ENCODE peak calls at places on chromosomes 7 and 10, in four cellular contexts. G is GM12878, Q is A549, S is endothelial cell of umbilical vein. H is an unnamed sample.

GRCh38 chr7:2803755-2804154 is 40.4 kb downstream of the GNA12 start:
- DNase-seq in G (no peak), Q (no peak), S (no peak), H (no peak)

GRCh38 chr10:59585046-59585700 is 124.5 kb downstream of the SLC16A9 start:
- DNase-seq in G (no peak), Q (no peak), S (peak; percentile 48), H (no peak)

GRCh38 chr7:149845257-149845980 is 7.2 kb downstream of the ZNF862 start:
- DNase-seq in G (no peak), Q (no peak), S (no peak), H (no peak)

GRCh38 chr7:87600130-87601124 is at the start of gene ABCB1:
- DNase-seq in G (no peak), Q (peak; percentile 9), S (peak; percentile 52), H (no peak)

GRCh38 chr10:43054593-43054992 is 22.3 kb upstream of the RET start:
- DNase-seq in G (no peak), Q (no peak), S (no peak), H (no peak)

GRCh38 chr7:17965600-17965999 is 25.3 kb upstream of the SNX13 start:
- DNase-seq in G (no peak), Q (no peak), S (peak; percentile 87), H (no peak)

GRCh38 chr7:130988443-130988842 is 254.4 kb upstream of the KLF14 start:
- DNase-seq in G (no peak), Q (no peak), S (no peak), H (no peak)

GRCh38 chr10:77436257-77436780 is 201.3 kb downstream of the KCNMA1 start:
- DNase-seq in G (no peak), Q (no peak), S (no peak), H (no peak)

GRCh38 chr10:132850246-132850645 is 64.3 kb upstream of the NKX6-2 start:
- DNase-seq in G (no peak), Q (no peak), S (no peak), H (no peak)

GRCh38 chr7:137667633-137668387 is 179.0 kb downstream of the DGKI start:
- DNase-seq in G (no peak), Q (peak; percentile 30), S (no peak), H (peak; percentile 52)

GRCh38 chr10:3104251-3104918 is 37.0 kb downstream of the PFKP start:
- DNase-seq in G (no peak), Q (no peak), S (no peak), H (no peak)

GRCh38 chr10:3471927-3472704 is 299.5 kb upstream of the PITRM1 start:
- DNase-seq in G (no peak), Q (peak; percentile 43), S (peak; percentile 72), H (no peak)

GRCh38 chr7:100689230-100690135 is 4.6 kb downstream of the GIGYF1 start:
- DNase-seq in G (no peak), Q (no peak), S (no peak), H (peak; percentile 52)

GRCh38 chr10:125775491-125776106 is at the start of gene MMP21:
- DNase-seq in G (no peak), Q (no peak), S (no peak), H (no peak)

GRCh38 chr7:137316643-137317042 is 26.9 kb downstream of the PTN start:
- DNase-seq in G (no peak), Q (no peak), S (no peak), H (no peak)

GRCh38 chr10:96276831-96277230 is 5.5 kb upstream of the BLNK start:
- DNase-seq in G (no peak), Q (no peak), S (no peak), H (no peak)

GRCh38 chr7:84196007-84196551 is 1.5 kb upstream of the SEMA3A start:
- DNase-seq in G (no peak), Q (peak; percentile 74), S (no peak), H (no peak)

GRCh38 chr7:36986429-36987362 is 262.4 kb upstream of the AOAH start:
- DNase-seq in G (no peak), Q (peak; percentile 57), S (peak; percentile 54), H (peak; percentile 73)

GRCh38 chr10:100009283-100009792 is 409 bp downstream of the DNMBP start:
- DNase-seq in G (no peak), Q (peak; percentile 42), S (peak; percentile 44), H (no peak)

GRCh38 chr10:29968556-29968955 is 90.8 kb downstream of the JCAD start:
- DNase-seq in G (no peak), Q (no peak), S (peak; percentile 90), H (no peak)

GRCh38 chr7:116706668-116707126 is 34.7 kb downstream of the MET start:
- DNase-seq in G (no peak), Q (peak; percentile 82), S (peak; percentile 82), H (no peak)

GRCh38 chr7:3028071-3028766 is 15.4 kb downstream of the CARD11 start:
- DNase-seq in G (no peak), Q (peak; percentile 79), S (peak; percentile 90), H (no peak)

GRCh38 chr7:54831644-54832095 is 72.7 kb upstream of the SEC61G start:
- DNase-seq in G (no peak), Q (peak; percentile 63), S (no peak), H (peak; percentile 35)

GRCh38 chr10:60819271-60819670 is 41.0 kb downstream of the CDK1 start:
- DNase-seq in G (no peak), Q (no peak), S (no peak), H (no peak)

GRCh38 chr10:76647276-76647675 is 990.3 kb downstream of the KCNMA1 start:
- DNase-seq in G (no peak), Q (no peak), S (no peak), H (no peak)

DNA sequence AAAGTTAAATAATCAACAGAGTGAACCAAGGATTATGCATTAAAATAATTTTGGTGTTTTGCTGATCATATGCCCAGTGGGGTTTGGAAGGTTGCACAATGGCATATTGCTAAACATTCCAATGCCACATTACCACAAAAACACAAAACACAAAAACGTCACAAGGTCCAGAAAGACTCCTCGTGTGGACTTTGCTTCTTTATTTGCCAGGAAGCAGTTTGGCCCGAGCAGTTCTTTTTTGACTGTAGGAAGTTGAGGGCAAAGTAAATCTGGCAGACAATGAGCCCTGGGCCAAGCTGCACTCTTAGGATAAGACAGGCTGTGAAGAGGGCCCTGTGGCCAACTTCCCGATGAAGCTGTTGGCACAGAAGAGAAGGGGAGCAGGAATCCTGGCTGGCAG is 39.2 kb upstream of the SLC35B4 start:
- DNase-seq in G (no peak), Q (peak; percentile 51), S (peak; percentile 21), H (peak; percentile 76)
- TF ChIP-seq MYC in G (no peak), Q (no peak), S (no peak), H (no peak)

DNA sequence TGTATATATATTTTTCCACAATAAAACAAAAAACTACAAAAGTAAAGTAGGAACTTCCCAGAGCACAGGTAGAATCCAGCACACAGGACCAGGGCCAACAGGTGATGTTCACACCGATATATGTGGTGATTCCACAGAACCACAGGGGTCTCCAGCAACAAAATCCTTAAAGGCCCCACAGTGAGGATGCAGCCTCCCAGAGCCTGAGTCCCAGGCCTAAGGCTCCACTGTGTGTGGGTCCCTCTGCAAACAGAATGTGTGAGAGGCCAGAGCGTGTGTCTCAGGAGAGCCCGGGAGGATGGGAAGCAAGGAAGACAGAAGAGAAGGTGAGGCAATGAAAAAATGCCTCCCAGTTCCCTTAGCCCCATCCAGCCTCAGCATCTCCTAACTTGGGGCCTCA is 173.9 kb downstream of the GRID1 start:
- DNase-seq in G (no peak), Q (no peak), S (no peak), H (no peak)
- TF ChIP-seq MYC in G (no peak), Q (no peak), S (no peak), H (no peak)

DNA sequence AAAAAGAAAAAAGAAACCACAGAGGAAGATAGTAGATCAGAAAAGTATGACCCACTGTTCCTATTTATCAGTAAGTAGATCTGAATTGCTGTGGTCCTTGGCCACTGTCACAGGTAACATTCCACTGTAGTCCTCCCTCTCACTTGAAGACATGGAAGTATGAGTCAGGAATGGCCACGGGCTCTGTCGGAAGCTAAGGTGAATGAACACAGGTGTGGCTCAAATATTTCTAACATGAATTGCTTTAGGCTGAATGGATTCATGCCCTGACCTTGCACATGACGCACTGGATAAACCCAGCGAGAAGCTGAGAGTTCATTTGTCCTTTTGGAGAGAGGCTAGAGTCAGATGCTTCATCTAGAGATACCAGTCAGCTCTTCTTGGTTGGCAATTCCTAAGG is 224.5 kb upstream of the SP8 start:
- DNase-seq in G (no peak), Q (no peak), S (no peak), H (no peak)
- TF ChIP-seq MYC in G (no peak), Q (no peak), S (no peak), H (no peak)

GRCh38 chr10:34722404-34722803 is 92.7 kb downstream of the PARD3 start:
- DNase-seq in G (no peak), Q (no peak), S (no peak), H (no peak)

GRCh38 chr10:34721201-34721840 is 93.8 kb downstream of the PARD3 start:
- DNase-seq in G (no peak), Q (no peak), S (no peak), H (no peak)

GRCh38 chr10:34727595-34728033 is 87.5 kb downstream of the PARD3 start:
- DNase-seq in G (no peak), Q (no peak), S (no peak), H (no peak)

GRCh38 chr10:34726862-34727261 is 88.2 kb downstream of the PARD3 start:
- DNase-seq in G (no peak), Q (no peak), S (no peak), H (peak; percentile 20)

DNA sequence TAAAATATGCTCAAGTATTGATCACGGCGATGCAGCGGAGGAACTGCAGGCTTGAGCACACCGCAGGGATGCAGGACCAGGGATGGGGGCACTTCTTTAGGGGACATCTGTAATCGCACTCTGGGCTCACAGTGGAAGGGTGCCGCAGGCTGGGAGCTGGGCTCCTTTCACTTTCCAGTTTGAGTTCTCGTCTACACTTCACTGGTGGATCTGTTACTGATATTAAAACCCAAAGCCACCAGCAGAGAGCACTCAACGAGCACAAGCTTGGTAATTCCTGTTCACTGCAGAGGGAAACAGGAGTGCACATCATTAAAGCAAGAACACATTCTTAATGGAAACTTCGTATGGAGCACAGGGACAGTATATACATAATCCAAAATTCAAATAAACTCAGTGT is 91.3 kb downstream of the PARD3 start:
- DNase-seq in G (no peak), Q (peak; percentile 54), S (peak; percentile 76), H (peak; percentile 37)
- TF ChIP-seq MYC in G (no peak), Q (no peak), S (no peak), H (no peak)

DNA sequence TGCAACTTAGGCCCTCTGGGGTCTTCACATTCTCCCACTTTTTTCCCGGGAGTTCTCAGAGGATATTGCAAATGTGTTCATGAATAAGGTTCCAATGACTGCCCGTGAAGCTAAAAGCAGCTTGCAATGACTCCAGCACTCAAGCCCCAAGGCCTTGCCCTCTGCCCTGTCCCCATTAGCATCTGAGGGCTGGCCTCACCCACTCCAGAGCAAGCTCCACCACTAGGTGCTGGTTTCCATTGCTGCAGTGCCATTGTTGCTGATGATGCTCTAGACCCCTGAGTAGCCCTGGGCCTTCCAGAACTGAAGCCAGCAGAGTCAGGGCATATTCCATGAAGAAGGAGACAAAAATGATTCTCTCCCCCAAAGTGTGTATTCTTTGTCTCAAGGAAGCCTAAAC is 236.8 kb downstream of the DYNC1I1 start:
- DNase-seq in G (no peak), Q (no peak), S (no peak), H (no peak)
- TF ChIP-seq MYC in G (no peak), Q (no peak), S (no peak), H (no peak)

DNA sequence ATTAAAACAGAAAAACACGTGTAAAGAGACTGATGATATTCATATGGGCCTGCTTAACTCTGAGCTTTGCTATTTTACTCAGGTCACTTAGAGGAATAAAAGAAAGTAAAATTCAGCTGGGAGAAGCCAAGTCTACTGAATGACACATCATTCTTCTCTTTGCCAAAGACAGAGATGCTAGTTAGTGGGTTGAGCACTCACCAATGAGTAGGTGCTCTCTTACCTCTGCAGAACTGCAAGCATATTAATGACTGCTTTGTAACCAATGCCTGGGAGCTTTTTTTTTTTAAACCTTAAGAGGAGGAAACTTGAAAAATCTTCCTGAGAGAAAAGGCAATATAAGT is 44.8 kb upstream of the BAMBI start:
- DNase-seq in G (no peak), Q (no peak), S (no peak), H (no peak)
- TF ChIP-seq MYC in G (no peak), Q (no peak), S (no peak), H (no peak)